ENCODE peak calls at places on chromosome 10, in five cellular contexts. One of them, this sample, is unnamed. For H3K36me3, the result is how much of the 10 kb centered on the place peaks cover.

GRCh38 chr10:125159486-125159931 is 854 bp downstream of the CTBP2 start:
- DNase-seq in hepatocyte: peak
- DNase-seq in PC-3: no peak
- DNase-seq in left ventricle myocardium inferior: no peak
- DNase-seq in ovary: peak
- DNase-seq in this sample: peak

GRCh38 chr10:29517352-29517923 is 117.3 kb downstream of the SVIL start:
- DNase-seq in hepatocyte: peak
- DNase-seq in PC-3: peak
- DNase-seq in left ventricle myocardium inferior: no peak
- DNase-seq in ovary: peak
- DNase-seq in this sample: no peak

GRCh38 chr10:16689636-16690035 is 127.6 kb downstream of the RSU1 start:
- DNase-seq in hepatocyte: no peak
- DNase-seq in PC-3: no peak
- DNase-seq in left ventricle myocardium inferior: no peak
- DNase-seq in ovary: no peak
- DNase-seq in this sample: no peak

GRCh38 chr10:82089327-82089726 is 214.3 kb downstream of the NRG3 start:
- DNase-seq in hepatocyte: no peak
- DNase-seq in PC-3: no peak
- DNase-seq in left ventricle myocardium inferior: no peak
- DNase-seq in ovary: no peak
- DNase-seq in this sample: no peak

GRCh38 chr10:31620236-31621151 is 301.5 kb downstream of the ZEB1 start:
- DNase-seq in hepatocyte: no peak
- DNase-seq in PC-3: no peak
- DNase-seq in left ventricle myocardium inferior: peak
- DNase-seq in ovary: peak
- DNase-seq in this sample: peak

GRCh38 chr10:69845574-69846251 is 44.0 kb downstream of the COL13A1 start:
- DNase-seq in hepatocyte: peak
- DNase-seq in PC-3: peak
- DNase-seq in left ventricle myocardium inferior: peak
- DNase-seq in ovary: no peak
- DNase-seq in this sample: peak

GRCh38 chr10:13310518-13311176 is 10.8 kb upstream of the PHYH start:
- DNase-seq in hepatocyte: peak
- DNase-seq in PC-3: no peak
- DNase-seq in left ventricle myocardium inferior: no peak
- DNase-seq in ovary: no peak
- DNase-seq in this sample: no peak

GRCh38 chr10:43206391-43207235 is 60.3 kb downstream of the RASGEF1A start:
- DNase-seq in hepatocyte: no peak
- DNase-seq in PC-3: no peak
- DNase-seq in left ventricle myocardium inferior: peak
- DNase-seq in ovary: peak
- DNase-seq in this sample: peak

GRCh38 chr10:101047961-101048892 is 13.6 kb upstream of the KAZALD1 start:
- DNase-seq in hepatocyte: peak
- DNase-seq in PC-3: no peak
- DNase-seq in left ventricle myocardium inferior: no peak
- DNase-seq in ovary: no peak
- DNase-seq in this sample: no peak

GRCh38 chr10:30488319-30488718 is 54.3 kb downstream of the MAP3K8 start:
- DNase-seq in hepatocyte: no peak
- DNase-seq in PC-3: no peak
- DNase-seq in left ventricle myocardium inferior: no peak
- DNase-seq in ovary: no peak
- DNase-seq in this sample: no peak

GRCh38 chr10:59633063-59633462 is 76.6 kb downstream of the SLC16A9 start:
- DNase-seq in hepatocyte: no peak
- DNase-seq in PC-3: no peak
- DNase-seq in left ventricle myocardium inferior: no peak
- DNase-seq in ovary: no peak
- DNase-seq in this sample: no peak

GRCh38 chr10:126948355-126949160 is 43.3 kb downstream of the DOCK1 start:
- DNase-seq in hepatocyte: no peak
- DNase-seq in PC-3: no peak
- DNase-seq in left ventricle myocardium inferior: no peak
- DNase-seq in ovary: no peak
- DNase-seq in this sample: no peak

GRCh38 chr10:80581469-80581835 is 43.8 kb downstream of the SH2D4B start:
- DNase-seq in hepatocyte: no peak
- DNase-seq in PC-3: no peak
- DNase-seq in left ventricle myocardium inferior: no peak
- DNase-seq in ovary: no peak
- DNase-seq in this sample: no peak

GRCh38 chr10:29479081-29479917 is 155.5 kb downstream of the SVIL start:
- DNase-seq in hepatocyte: no peak
- DNase-seq in PC-3: no peak
- DNase-seq in left ventricle myocardium inferior: no peak
- DNase-seq in ovary: peak
- DNase-seq in this sample: no peak

GRCh38 chr10:51649064-51649463 is 50.3 kb downstream of the CSTF2T start:
- DNase-seq in hepatocyte: no peak
- DNase-seq in PC-3: peak
- DNase-seq in left ventricle myocardium inferior: no peak
- DNase-seq in ovary: no peak
- DNase-seq in this sample: no peak

GRCh38 chr10:92121686-92122492 is 169.0 kb downstream of the CPEB3 start:
- DNase-seq in hepatocyte: no peak
- DNase-seq in PC-3: no peak
- DNase-seq in left ventricle myocardium inferior: no peak
- DNase-seq in ovary: no peak
- DNase-seq in this sample: no peak

GRCh38 chr10:121455377-121455776 is 142.9 kb downstream of the FGFR2 start:
- DNase-seq in hepatocyte: peak
- DNase-seq in PC-3: no peak
- DNase-seq in left ventricle myocardium inferior: no peak
- DNase-seq in ovary: no peak
- DNase-seq in this sample: no peak

GRCh38 chr10:133383551-133383950 is 4.5 kb downstream of the PAOX start:
- DNase-seq in hepatocyte: no peak
- DNase-seq in PC-3: no peak
- DNase-seq in left ventricle myocardium inferior: no peak
- DNase-seq in ovary: no peak
- DNase-seq in this sample: no peak

GRCh38 chr10:70169661-70170364 is 501 bp downstream of the SAR1A start:
- DNase-seq in hepatocyte: peak
- DNase-seq in PC-3: no peak
- DNase-seq in left ventricle myocardium inferior: no peak
- DNase-seq in ovary: no peak
- DNase-seq in this sample: peak

GRCh38 chr10:21076381-21076780 is 179.3 kb upstream of the NEBL start:
- DNase-seq in hepatocyte: no peak
- DNase-seq in PC-3: no peak
- DNase-seq in left ventricle myocardium inferior: no peak
- DNase-seq in ovary: no peak
- DNase-seq in this sample: no peak

GRCh38 chr10:124728071-124728829 is 15.9 kb downstream of the FAM53B start:
- DNase-seq in hepatocyte: no peak
- DNase-seq in PC-3: no peak
- DNase-seq in left ventricle myocardium inferior: no peak
- DNase-seq in ovary: peak
- DNase-seq in this sample: no peak

GRCh38 chr10:27998178-27998953 is 513 bp downstream of the ODAD2 start:
- DNase-seq in hepatocyte: peak
- DNase-seq in PC-3: peak
- DNase-seq in left ventricle myocardium inferior: peak
- DNase-seq in ovary: peak
- DNase-seq in this sample: no peak

GRCh38 chr10:14225374-14225773 is 105.3 kb downstream of the FRMD4A start:
- DNase-seq in hepatocyte: no peak
- DNase-seq in PC-3: no peak
- DNase-seq in left ventricle myocardium inferior: no peak
- DNase-seq in ovary: no peak
- DNase-seq in this sample: no peak

GRCh38 chr10:129929343-129930297 is 34.5 kb downstream of the EBF3 start:
- DNase-seq in hepatocyte: no peak
- DNase-seq in PC-3: no peak
- DNase-seq in left ventricle myocardium inferior: peak
- DNase-seq in ovary: no peak
- DNase-seq in this sample: no peak

GRCh38 chr10:69912584-69912983 is 110.9 kb downstream of the COL13A1 start:
- DNase-seq in hepatocyte: peak
- DNase-seq in PC-3: no peak
- DNase-seq in left ventricle myocardium inferior: no peak
- DNase-seq in ovary: no peak
- DNase-seq in this sample: no peak

GRCh38 chr10:96359616-96360015 is 814 bp upstream of the OPALIN start:
- DNase-seq in hepatocyte: no peak
- DNase-seq in PC-3: no peak
- DNase-seq in left ventricle myocardium inferior: no peak
- DNase-seq in ovary: no peak
- DNase-seq in this sample: no peak

GRCh38 chr10:92575961-92576360 is 2.1 kb upstream of the IDE start:
- DNase-seq in hepatocyte: no peak
- DNase-seq in PC-3: peak
- DNase-seq in left ventricle myocardium inferior: no peak
- DNase-seq in ovary: no peak
- DNase-seq in this sample: no peak

GRCh38 chr10:98339790-98340189 is 71.8 kb upstream of the LOXL4 start:
- DNase-seq in hepatocyte: no peak
- DNase-seq in PC-3: no peak
- DNase-seq in left ventricle myocardium inferior: no peak
- DNase-seq in ovary: no peak
- DNase-seq in this sample: no peak

GRCh38 chr10:99743841-99744240 is 11.8 kb downstream of the CUTC start:
- DNase-seq in hepatocyte: no peak
- DNase-seq in PC-3: peak
- DNase-seq in left ventricle myocardium inferior: no peak
- DNase-seq in ovary: no peak
- DNase-seq in this sample: no peak

GRCh38 chr10:27558612-27559020 is 54.5 kb downstream of the RAB18 start:
- DNase-seq in hepatocyte: peak
- DNase-seq in PC-3: peak
- DNase-seq in left ventricle myocardium inferior: peak
- DNase-seq in ovary: peak
- DNase-seq in this sample: no peak

GRCh38 chr10:44306147-44306710 is 78.7 kb downstream of the CXCL12 start:
- DNase-seq in hepatocyte: no peak
- DNase-seq in PC-3: peak
- DNase-seq in left ventricle myocardium inferior: no peak
- DNase-seq in ovary: no peak
- DNase-seq in this sample: no peak

GRCh38 chr10:123154943-123155505 is 822 bp downstream of the BUB3 start:
- DNase-seq in hepatocyte: peak
- DNase-seq in PC-3: peak
- DNase-seq in left ventricle myocardium inferior: no peak
- DNase-seq in ovary: no peak
- DNase-seq in this sample: no peak

GRCh38 chr10:50992972-50993766 is 81.1 kb upstream of the PRKG1 start:
- DNase-seq in hepatocyte: peak
- DNase-seq in PC-3: peak
- DNase-seq in left ventricle myocardium inferior: peak
- DNase-seq in ovary: peak
- DNase-seq in this sample: no peak

GRCh38 chr10:92200564-92200963 is 90.3 kb downstream of the CPEB3 start:
- DNase-seq in hepatocyte: no peak
- DNase-seq in PC-3: peak
- DNase-seq in left ventricle myocardium inferior: no peak
- DNase-seq in ovary: no peak
- DNase-seq in this sample: no peak

GRCh38 chr10:61063035-61063434 is 119.0 kb upstream of the RHOBTB1 start:
- DNase-seq in hepatocyte: no peak
- DNase-seq in PC-3: peak
- DNase-seq in left ventricle myocardium inferior: no peak
- DNase-seq in ovary: no peak
- DNase-seq in this sample: no peak

GRCh38 chr10:42755028-42755451 is 27.6 kb upstream of the BMS1 start:
- DNase-seq in hepatocyte: peak
- DNase-seq in PC-3: no peak
- DNase-seq in left ventricle myocardium inferior: no peak
- DNase-seq in ovary: no peak
- DNase-seq in this sample: no peak

GRCh38 chr10:11760151-11760550 is 18.0 kb downstream of the ECHDC3 start:
- DNase-seq in hepatocyte: no peak
- DNase-seq in PC-3: no peak
- DNase-seq in left ventricle myocardium inferior: no peak
- DNase-seq in ovary: no peak
- DNase-seq in this sample: peak
- H3K36me3 ChIP-seq in hepatocyte: under half
- H3K36me3 ChIP-seq in PC-3: under half
- H3K36me3 ChIP-seq in left ventricle myocardium inferior: under half
- H3K36me3 ChIP-seq in ovary: under half
- H3K36me3 ChIP-seq in this sample: under half

GRCh38 chr10:131387018-131387529 is 75.6 kb upstream of the TCERG1L start:
- DNase-seq in hepatocyte: no peak
- DNase-seq in PC-3: no peak
- DNase-seq in left ventricle myocardium inferior: no peak
- DNase-seq in ovary: no peak
- DNase-seq in this sample: no peak
- H3K27ac ChIP-seq in hepatocyte: no peak
- H3K27ac ChIP-seq in PC-3: no peak
- H3K27ac ChIP-seq in left ventricle myocardium inferior: no peak
- H3K27ac ChIP-seq in ovary: no peak
- H3K27ac ChIP-seq in this sample: no peak

GRCh38 chr10:68796609-68797008 is 30.7 kb upstream of the STOX1 start:
- DNase-seq in hepatocyte: no peak
- DNase-seq in PC-3: peak
- DNase-seq in left ventricle myocardium inferior: no peak
- DNase-seq in ovary: no peak
- DNase-seq in this sample: no peak
- H3K36me3 ChIP-seq in hepatocyte: under half
- H3K36me3 ChIP-seq in PC-3: under half
- H3K36me3 ChIP-seq in left ventricle myocardium inferior: half or more
- H3K36me3 ChIP-seq in ovary: under half
- H3K36me3 ChIP-seq in this sample: under half

DNA sequence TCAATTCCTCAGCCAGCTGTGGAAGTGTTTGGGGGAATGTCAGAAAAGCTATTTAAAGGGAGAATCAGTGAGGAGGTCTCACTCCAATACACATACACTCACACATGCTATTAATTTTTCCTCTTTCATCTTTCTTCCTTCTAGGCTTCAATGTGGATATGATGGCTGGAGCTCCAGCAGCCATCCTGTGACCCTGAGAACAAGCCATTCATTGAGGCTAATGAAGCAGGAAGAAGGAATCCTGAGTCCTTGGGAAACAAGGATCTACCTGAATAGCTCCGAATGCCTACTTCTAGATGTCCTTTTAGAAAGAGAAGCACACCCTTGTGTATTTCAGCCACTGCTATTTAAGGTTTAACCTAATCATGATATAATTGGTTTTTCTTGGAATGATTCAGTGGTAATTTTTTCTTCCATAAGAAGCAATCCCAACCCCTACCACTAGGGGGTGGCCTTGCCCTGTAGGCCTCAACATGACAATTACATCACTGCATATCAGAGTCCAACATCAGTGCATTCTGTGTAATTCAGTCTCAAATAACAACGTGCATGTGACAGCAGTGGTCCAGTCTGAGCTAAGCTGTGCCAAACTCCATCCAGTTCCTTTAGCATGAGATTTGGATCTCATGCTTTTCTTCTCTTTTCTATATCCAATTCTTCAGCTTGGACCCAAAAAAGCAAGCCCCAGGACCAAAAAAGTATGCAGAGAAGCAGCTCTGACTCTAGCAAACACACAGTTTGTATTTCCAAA is 85.3 kb upstream of the ANKRD1 start:
- DNase-seq in hepatocyte: peak
- DNase-seq in PC-3: peak
- DNase-seq in left ventricle myocardium inferior: no peak
- DNase-seq in ovary: peak
- DNase-seq in this sample: peak
- H3K27ac ChIP-seq in hepatocyte: no peak
- H3K27ac ChIP-seq in PC-3: no peak
- H3K27ac ChIP-seq in left ventricle myocardium inferior: peak
- H3K27ac ChIP-seq in ovary: no peak
- H3K27ac ChIP-seq in this sample: peak